ENCODE peak calls at places on chromosomes 1 and 21, in five cellular contexts. X is HFF-Myc, V is AG04449, Y is dermis microvascular lymphatic vessel endothelial cell, C is GM04504. E is an unnamed sample.

GRCh38 chr1:37158113-37158749 is 123.9 kb upstream of the GRIK3 start:
- DNase-seq in X (no peak), V (no peak), Y (no peak), C (no peak), E (no peak)

GRCh38 chr1:24659166-24659904 is 16.2 kb downstream of the SRRM1 start:
- DNase-seq in X (no peak), V (no peak), Y (no peak), C (no peak), E (no peak)

GRCh38 chr1:2049517-2050481 is at the start of gene PRKCZ:
- DNase-seq in X (no peak), V (no peak), Y (peak), C (no peak), E (no peak)

GRCh38 chr1:169044296-169044695 is 62.2 kb upstream of the ATP1B1 start:
- DNase-seq in X (no peak), V (no peak), Y (no peak), C (no peak), E (no peak)

GRCh38 chr1:112509005-112509659 is 367 bp downstream of the WNT2B start:
- DNase-seq in X (no peak), V (no peak), Y (peak), C (no peak), E (no peak)

GRCh38 chr21:44065428-44065827 is 41.8 kb upstream of the PWP2 start:
- DNase-seq in X (no peak), V (no peak), Y (no peak), C (no peak), E (no peak)

GRCh38 chr1:222600274-222600673 is 10.5 kb upstream of the TAF1A start:
- DNase-seq in X (no peak), V (no peak), Y (peak), C (no peak), E (no peak)

GRCh38 chr1:156748670-156749428 is 2.6 kb downstream of the HDGF start:
- DNase-seq in X (no peak), V (no peak), Y (peak), C (no peak), E (no peak)

GRCh38 chr1:25912076-25912831 is 6.0 kb upstream of the STMN1 start:
- DNase-seq in X (no peak), V (peak), Y (peak), C (no peak), E (no peak)

GRCh38 chr1:49251385-49251784 is 474.7 kb upstream of the BEND5 start:
- DNase-seq in X (no peak), V (no peak), Y (no peak), C (no peak), E (no peak)

GRCh38 chr1:67646145-67647035 is 38.6 kb upstream of the GADD45A start:
- DNase-seq in X (peak), V (peak), Y (no peak), C (peak), E (peak)

GRCh38 chr1:225431081-225431863 is 3.4 kb upstream of the LBR start:
- DNase-seq in X (no peak), V (no peak), Y (no peak), C (no peak), E (no peak)

GRCh38 chr1:77975386-77975785 is 3.5 kb downstream of the FUBP1 start:
- DNase-seq in X (no peak), V (no peak), Y (peak), C (no peak), E (no peak)

GRCh38 chr21:38343691-38344090 is 86.9 kb downstream of the KCNJ15 start:
- DNase-seq in X (no peak), V (no peak), Y (peak), C (no peak), E (no peak)

GRCh38 chr1:245888809-245889208 is 618.3 kb downstream of the SMYD3 start:
- DNase-seq in X (no peak), V (no peak), Y (peak), C (no peak), E (no peak)

GRCh38 chr1:26694185-26694572 is 1.6 kb upstream of the ARID1A start:
- DNase-seq in X (no peak), V (no peak), Y (no peak), C (no peak), E (no peak)

GRCh38 chr21:43864806-43865470 is at the start of gene AGPAT3:
- DNase-seq in X (no peak), V (no peak), Y (no peak), C (no peak), E (no peak)

GRCh38 chr21:37914211-37914900 is 1.9 kb downstream of the KCNJ6 start:
- DNase-seq in X (no peak), V (no peak), Y (peak), C (no peak), E (no peak)

GRCh38 chr21:24369751-24370150 is 1237.5 kb downstream of the MRPL39 start:
- DNase-seq in X (no peak), V (no peak), Y (no peak), C (no peak), E (no peak)

GRCh38 chr1:65958561-65959350 is 166.1 kb downstream of the PDE4B start:
- DNase-seq in X (peak), V (no peak), Y (peak), C (peak), E (no peak)